ENCODE peak calls at places on chromosomes 16 and 17, in ten cellular contexts. R is NCI-H1048, H is T-helper 2 cell, K is left colon, X is DMS79 treated with DMSO at 0.1 percent for 48 hours, S is NCI-H1092 treated with DMSO at 0.1 percent for 48 hours, F is amygdala, E is tibial artery, C is body of pancreas, G is foreskin fibroblast. Z is an unnamed sample.

GRCh38 chr16:75455677-75456076 is 8.8 kb downstream of the TMEM170A start:
- DNase-seq in R (no peak), H (no peak), K (no peak), X (no peak), S (no peak), F (no peak), E (no peak), C (no peak), G (no peak), Z (no peak)

GRCh38 chr16:87203060-87203656 is 114.0 kb downstream of the C16orf95 start:
- DNase-seq in R (no peak), H (no peak), K (no peak), X (no peak), S (peak), F (peak), E (peak), C (peak), G (peak), Z (peak)

GRCh38 chr17:633133-633532 is 81.5 kb downstream of the VPS53 start:
- DNase-seq in R (no peak), H (no peak), K (no peak), X (no peak), S (no peak), F (no peak), E (no peak), C (no peak), G (no peak), Z (no peak)

GRCh38 chr17:35614835-35615234 is 27.7 kb downstream of the AP2B1 start:
- DNase-seq in R (no peak), H (no peak), K (no peak), X (no peak), S (no peak), F (no peak), E (no peak), C (no peak), G (no peak), Z (no peak)

GRCh38 chr16:48608871-48609452 is 1.0 kb downstream of the N4BP1 start:
- DNase-seq in R (no peak), H (no peak), K (no peak), X (no peak), S (no peak), F (no peak), E (no peak), C (no peak), G (no peak), Z (no peak)

GRCh38 chr17:66964930-66965800 is 658 bp downstream of the CACNG4 start:
- DNase-seq in R (no peak), H (no peak), K (no peak), X (peak), S (peak), F (peak), E (no peak), C (peak), G (peak), Z (no peak)

GRCh38 chr17:83018658-83019193 is 60.7 kb upstream of the METRNL start:
- DNase-seq in R (no peak), H (no peak), K (no peak), X (no peak), S (no peak), F (no peak), E (no peak), C (no peak), G (no peak), Z (no peak)

GRCh38 chr17:79874329-79874981 is 35.2 kb upstream of the CBX4 start:
- DNase-seq in R (no peak), H (no peak), K (no peak), X (no peak), S (no peak), F (no peak), E (no peak), C (peak), G (peak), Z (peak)

GRCh38 chr16:79267781-79268180 is 332.8 kb downstream of the MAF start:
- DNase-seq in R (no peak), H (no peak), K (no peak), X (no peak), S (no peak), F (no peak), E (no peak), C (no peak), G (no peak), Z (no peak)

GRCh38 chr17:7884581-7885356 is 3.8 kb upstream of the CHD3 start:
- DNase-seq in R (no peak), H (peak), K (no peak), X (no peak), S (no peak), F (no peak), E (no peak), C (no peak), G (peak), Z (no peak)

GRCh38 chr17:43416998-43417891 is 18.5 kb downstream of the ARL4D start:
- DNase-seq in R (no peak), H (no peak), K (peak), X (peak), S (peak), F (peak), E (peak), C (peak), G (peak), Z (no peak)

Z was measured in SW480.